ENCODE peak calls at places on chromosomes 2 and 18, in seven cellular contexts. S is tibial artery; K is CD4-positive, CD25-positive, alpha-beta regulatory T cell; Y is OCI-LY7; A is spleen; M is body of pancreas; R is lower lobe of right lung. G is an unnamed sample. For H3K36me3, the result is how much of the 10 kb centered on the place peaks cover.

GRCh38 chr2:85649201-85650190 is 18.5 kb downstream of the SFTPB start:
- DNase-seq in S (no peak), R (no peak), Y (no peak), M (no peak), A (no peak), K (no peak), G (no peak)

GRCh38 chr2:231452799-231453508 is 11.3 kb downstream of the NCL start:
- DNase-seq in M (peak), Y (peak), S (no peak), A (peak), K (no peak), R (no peak), G (no peak)

GRCh38 chr2:192298664-192299063 is 103.9 kb upstream of the TMEFF2 start:
- DNase-seq in K (no peak), S (no peak), M (no peak), R (no peak), Y (no peak), A (no peak), G (no peak)

GRCh38 chr2:6352906-6353515 is 512.7 kb downstream of the CMPK2 start:
- DNase-seq in K (no peak), R (peak), Y (peak), M (peak), S (no peak), A (peak), G (no peak)

GRCh38 chr2:890791-891190 is 59.9 kb upstream of the SNTG2 start:
- DNase-seq in A (no peak), R (no peak), S (no peak), K (no peak), M (no peak), Y (no peak), G (no peak)

GRCh38 chr18:500556-501405 is at the start of gene COLEC12:
- DNase-seq in K (no peak), A (no peak), M (no peak), S (no peak), Y (no peak), R (peak), G (peak)

GRCh38 chr18:959854-960253 is 55.2 kb downstream of the ADCYAP1 start:
- DNase-seq in S (no peak), K (no peak), R (no peak), A (no peak), M (no peak), Y (no peak), G (no peak)

GRCh38 chr2:196984888-196985287 is 58.4 kb upstream of the PGAP1 start:
- DNase-seq in M (no peak), K (no peak), R (no peak), A (no peak), S (no peak), Y (no peak), G (no peak)

GRCh38 chr2:180021850-180022249 is 14.8 kb upstream of the CWC22 start:
- DNase-seq in K (no peak), R (no peak), Y (no peak), S (no peak), A (no peak), M (no peak), G (no peak)

GRCh38 chr2:43020990-43021677 is 205.3 kb downstream of the ZFP36L2 start:
- DNase-seq in S (no peak), M (no peak), A (peak), R (no peak), Y (no peak), K (no peak), G (peak)

GRCh38 chr2:50535971-50536759 is 495.8 kb downstream of the NRXN1 start:
- DNase-seq in A (no peak), R (no peak), S (no peak), Y (peak), K (peak), M (no peak), G (no peak)

GRCh38 chr2:240561325-240561971 is 1.3 kb downstream of the DUSP28 start:
- DNase-seq in Y (peak), S (no peak), A (no peak), K (peak), R (no peak), M (no peak), G (no peak)

GRCh38 chr18:11849845-11850747 is 1.1 kb upstream of the CHMP1B start:
- DNase-seq in K (peak), S (peak), A (peak), Y (peak), R (peak), M (peak), G (peak)

GRCh38 chr2:183505911-183506310 is 381.7 kb downstream of the NUP35 start:
- DNase-seq in K (no peak), A (no peak), Y (no peak), R (no peak), S (no peak), M (no peak), G (no peak)

GRCh38 chr18:9719421-9719981 is 11.4 kb downstream of the RAB31 start:
- DNase-seq in A (no peak), S (no peak), Y (no peak), K (no peak), M (no peak), R (no peak), G (peak)

GRCh38 chr2:163405298-163405697 is 330.5 kb downstream of the FIGN start:
- DNase-seq in Y (peak), A (no peak), M (no peak), S (no peak), K (no peak), R (no peak), G (no peak)

GRCh38 chr2:237968048-237968862 is 1.4 kb downstream of the UBE2F start:
- DNase-seq in R (no peak), K (peak), A (peak), M (peak), Y (peak), S (peak), G (peak)

GRCh38 chr18:50099725-50100414 is 95.1 kb downstream of the MYO5B start:
- DNase-seq in K (peak), R (no peak), Y (no peak), M (no peak), A (no peak), S (no peak), G (no peak)

GRCh38 chr2:223165423-223166214 is 113.6 kb downstream of the KCNE4 start:
- DNase-seq in K (no peak), A (no peak), S (no peak), M (no peak), Y (no peak), R (no peak), G (no peak)

GRCh38 chr18:57910817-57911216 is 107.7 kb upstream of the ATP8B1 start:
- DNase-seq in Y (peak), R (no peak), A (no peak), M (no peak), K (peak), S (no peak), G (no peak)

GRCh38 chr2:38466849-38467767 is 90.0 kb upstream of the ATL2 start:
- DNase-seq in K (no peak), A (no peak), R (no peak), M (no peak), S (no peak), Y (no peak), G (no peak)

GRCh38 chr2:158015428-158016076 is 86.1 kb upstream of the UPP2 start:
- DNase-seq in M (no peak), A (no peak), R (no peak), K (peak), Y (no peak), S (no peak), G (no peak)

GRCh38 chr2:226655871-226656270 is 143.7 kb downstream of the IRS1 start:
- DNase-seq in R (peak), A (no peak), Y (no peak), S (peak), K (no peak), M (no peak), G (no peak)

GRCh38 chr2:11367170-11367569 is 22.7 kb upstream of the ROCK2 start:
- DNase-seq in S (no peak), Y (no peak), K (no peak), R (no peak), A (no peak), M (no peak), G (no peak)
- H3K4me3 ChIP-seq in S (no peak), Y (no peak), K (no peak), R (no peak), A (no peak), M (no peak), G (no peak)

DNA sequence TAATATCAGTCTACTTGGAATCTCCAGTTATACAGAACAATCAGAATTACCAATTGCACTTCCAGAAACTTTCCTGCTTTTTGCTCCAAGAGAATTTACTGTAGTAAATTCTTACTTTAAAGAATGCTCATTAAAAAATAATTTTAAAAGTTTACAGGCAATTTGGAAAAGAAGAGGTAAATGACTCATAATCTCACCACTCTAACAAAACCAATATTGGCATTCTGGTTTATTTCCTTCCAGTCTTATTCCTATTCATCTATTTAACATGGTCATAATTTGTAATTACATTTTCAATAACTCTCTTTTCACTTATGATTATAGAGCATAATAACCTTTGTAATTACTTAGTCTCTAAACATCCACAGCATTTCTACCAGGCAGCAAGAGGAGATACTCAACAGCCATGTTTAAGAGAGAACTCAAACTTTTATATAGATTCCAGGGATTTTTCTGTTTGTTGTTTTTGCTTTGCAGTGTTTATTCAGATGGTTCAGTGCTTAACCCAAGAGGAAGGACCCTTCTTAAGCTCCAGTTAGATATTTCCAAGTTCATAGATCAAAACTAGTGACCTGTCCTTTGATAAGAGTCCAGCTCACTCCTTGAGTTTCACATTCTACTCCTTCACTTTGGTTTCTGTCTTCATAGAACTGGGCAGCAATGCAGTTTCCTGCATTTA is 464.7 kb downstream of the TXNL1 start:
- DNase-seq in R (no peak), M (no peak), Y (no peak), A (no peak), K (no peak), S (no peak), G (no peak)
- H3K27ac ChIP-seq in R (no peak), M (no peak), Y (no peak), A (no peak), K (no peak), S (no peak), G (no peak)

DNA sequence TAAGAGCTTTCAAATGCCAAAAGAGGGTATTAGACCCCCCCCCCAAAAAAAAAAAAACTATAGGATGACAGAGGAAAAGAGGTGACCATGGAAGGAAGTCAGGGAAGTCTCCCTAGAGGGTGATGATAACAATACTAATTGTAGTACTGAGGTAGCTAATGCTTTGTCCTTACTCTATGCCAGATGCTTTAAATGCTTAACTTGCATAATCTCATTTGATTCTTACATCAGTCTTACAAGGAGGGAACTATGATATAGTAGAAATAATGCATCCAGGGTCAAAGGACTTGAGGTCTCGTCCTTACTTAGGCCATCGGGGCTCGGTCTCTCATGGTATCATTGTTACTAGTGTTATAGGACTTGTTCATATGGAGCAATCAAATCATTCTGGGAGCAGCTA is 9.1 kb downstream of the IDH1 start:
- DNase-seq in K (no peak), R (no peak), S (no peak), A (no peak), M (no peak), Y (no peak), G (no peak)
- H3K36me3 ChIP-seq in K (half or more), R (half or more), S (half or more), A (half or more), M (under half), Y (half or more), G (under half)

DNA sequence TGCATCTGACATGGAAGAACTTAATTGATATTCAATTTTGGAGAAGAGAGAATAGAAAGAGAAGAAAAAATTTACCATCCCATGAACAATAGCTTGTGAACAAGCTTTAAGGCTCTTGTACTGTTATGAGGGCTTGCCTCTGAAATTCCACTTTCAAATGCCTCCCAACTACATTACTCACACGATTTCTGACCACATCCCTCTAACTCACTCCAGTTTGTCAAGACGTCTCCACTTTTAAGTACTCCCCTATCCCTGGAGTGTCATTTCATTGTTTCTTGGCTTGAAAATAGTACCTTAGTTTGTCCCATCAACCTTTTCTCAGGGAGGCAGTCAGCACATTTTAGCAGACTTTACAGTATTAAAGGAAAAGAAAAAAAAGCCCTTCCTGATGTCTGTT is 228.5 kb downstream of the ETAA1 start:
- DNase-seq in S (no peak), K (no peak), Y (no peak), A (no peak), R (no peak), M (no peak), G (no peak)
- H3K4me3 ChIP-seq in S (no peak), K (no peak), Y (no peak), A (no peak), R (no peak), M (no peak), G (no peak)

GRCh38 chr2:221716434-221717303 is 144.6 kb upstream of the EPHA4 start:
- DNase-seq in A (no peak), M (no peak), S (no peak), K (no peak), Y (no peak), R (no peak), G (no peak)

GRCh38 chr2:221710744-221711143 is 138.6 kb upstream of the EPHA4 start:
- DNase-seq in Y (no peak), M (no peak), R (no peak), K (no peak), S (no peak), A (no peak), G (no peak)

GRCh38 chr2:221715783-221716386 is 143.8 kb upstream of the EPHA4 start:
- DNase-seq in R (no peak), Y (no peak), K (no peak), A (no peak), M (no peak), S (no peak), G (no peak)
- H3K27ac ChIP-seq in R (no peak), Y (no peak), K (no peak), A (no peak), M (no peak), S (no peak), G (no peak)

DNA sequence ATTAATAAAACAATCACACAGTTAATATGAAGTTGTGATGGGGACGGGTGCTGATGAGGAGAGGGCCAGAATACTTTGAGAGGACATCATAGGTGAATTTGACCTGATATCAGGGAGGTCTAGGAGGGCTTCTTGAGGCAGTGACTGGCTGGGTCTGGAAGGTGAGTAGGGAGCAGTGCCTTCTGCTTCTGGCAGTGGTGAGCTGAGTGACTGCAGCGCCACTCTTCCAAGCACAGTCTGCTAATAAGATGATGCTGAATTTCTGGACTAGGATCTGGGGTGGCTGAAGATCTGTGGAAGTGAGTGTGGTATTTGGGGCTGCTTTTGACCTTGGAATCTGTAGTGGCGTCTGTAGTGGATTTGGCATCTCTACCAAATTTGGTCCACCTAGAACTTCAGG is 5.5 kb downstream of the DGKD start:
- DNase-seq in R (no peak), K (no peak), Y (no peak), S (no peak), A (no peak), M (no peak), G (no peak)
- H3K36me3 ChIP-seq in R (under half), K (under half), Y (half or more), S (under half), A (under half), M (under half), G (under half)

DNA sequence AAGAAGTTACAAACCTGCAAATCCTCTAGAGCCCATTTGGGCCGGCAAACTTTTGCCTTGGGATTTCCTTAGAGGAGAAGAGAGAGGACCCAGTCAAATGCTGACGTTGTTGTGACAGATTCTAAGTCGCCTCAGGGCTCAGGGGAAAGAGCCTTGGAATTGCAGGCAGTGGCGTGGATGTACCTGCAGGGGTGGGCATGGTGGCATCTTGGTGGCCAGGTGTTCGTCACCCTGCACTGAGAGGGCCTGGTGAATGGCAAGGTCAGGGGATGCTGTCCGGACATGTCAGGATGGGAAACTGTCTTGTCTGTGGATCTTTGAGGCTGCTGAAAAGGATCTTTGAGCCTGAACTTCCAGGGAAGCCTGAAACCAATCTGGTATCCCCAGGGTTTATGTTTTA is 207.4 kb downstream of the AGAP1 start:
- DNase-seq in R (no peak), M (no peak), K (no peak), A (no peak), S (no peak), Y (no peak), G (no peak)
- H3K4me3 ChIP-seq in R (no peak), M (no peak), K (no peak), A (no peak), S (no peak), Y (no peak), G (no peak)

GRCh38 chr2:148582679-148583511 is 61.7 kb upstream of the EPC2 start:
- DNase-seq in Y (no peak), K (no peak), S (no peak), M (no peak), A (no peak), R (no peak), G (no peak)
- H3K27ac ChIP-seq in Y (no peak), K (no peak), S (no peak), M (no peak), A (no peak), R (no peak), G (no peak)

DNA sequence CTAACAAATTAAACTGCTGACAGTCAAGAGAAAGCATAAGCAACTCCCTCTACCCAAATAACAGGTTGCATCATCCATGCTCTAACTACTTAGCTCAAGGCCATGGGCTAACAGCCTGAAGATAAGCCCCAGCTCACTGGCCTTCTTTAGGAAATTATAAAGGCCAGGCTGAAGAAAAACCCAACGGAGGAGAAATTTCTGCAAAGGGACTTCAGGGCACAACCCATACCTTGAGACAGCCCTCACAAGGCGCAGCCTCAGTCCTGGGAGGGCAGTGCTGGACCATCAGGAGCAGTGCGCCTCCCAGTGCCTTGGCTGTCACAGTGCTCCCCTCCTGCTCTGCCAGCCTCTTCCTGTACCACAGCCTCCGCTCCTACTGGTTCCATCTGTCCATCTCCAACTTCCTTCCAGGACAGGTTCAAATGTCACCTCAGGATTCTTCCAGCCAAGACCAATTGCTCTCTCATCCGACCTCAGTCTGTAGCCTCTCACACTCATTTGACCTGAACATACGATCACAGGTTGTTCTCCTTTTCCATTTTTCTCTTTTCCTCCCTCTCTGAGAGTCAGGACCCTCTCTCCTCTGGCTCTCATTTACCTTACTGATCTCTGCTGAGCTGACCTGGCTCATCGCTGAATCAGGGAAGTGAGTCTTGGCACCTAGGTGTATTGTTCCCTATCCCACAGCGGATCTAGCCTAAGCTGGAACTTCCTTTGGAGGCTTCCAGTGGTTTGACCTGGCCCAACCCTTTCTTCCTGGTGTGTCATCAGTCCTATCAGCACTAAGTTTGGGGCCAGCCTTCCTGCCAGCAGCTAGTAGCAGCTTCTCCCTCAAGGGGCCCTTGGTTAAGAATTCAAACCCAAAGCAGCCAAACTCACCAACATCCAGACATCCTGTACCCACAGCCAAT is 1.9 kb downstream of the MCFD2 start:
- DNase-seq in K (no peak), A (no peak), Y (no peak), R (no peak), S (no peak), M (peak), G (no peak)
- H3K36me3 ChIP-seq in K (under half), A (under half), Y (under half), R (under half), S (under half), M (under half), G (under half)